ENCODE peak calls at places on chromosomes 11 and 22, in ten cellular contexts. One of them, this sample, is unnamed.

GRCh38 chr11:115158053-115158452 is 346.2 kb downstream of the CADM1 start:
- DNase-seq in heart right ventricle: no peak
- DNase-seq in GM23338: no peak
- DNase-seq in brain microvascular endothelial cell: no peak
- DNase-seq in CD8-positive, alpha-beta T cell: no peak
- DNase-seq in small intestine: no peak
- DNase-seq in CD8-positive, alpha-beta memory T cell: no peak
- DNase-seq in HL-60: no peak
- DNase-seq in WERI-Rb-1: no peak
- DNase-seq in fibroblast of lung: no peak
- DNase-seq in this sample: no peak

GRCh38 chr22:49271831-49272230 is 555.8 kb downstream of the BRD1 start:
- DNase-seq in HL-60: no peak
- DNase-seq in WERI-Rb-1: no peak
- DNase-seq in small intestine: no peak
- DNase-seq in CD8-positive, alpha-beta T cell: no peak
- DNase-seq in brain microvascular endothelial cell: no peak
- DNase-seq in fibroblast of lung: no peak
- DNase-seq in GM23338: no peak
- DNase-seq in CD8-positive, alpha-beta memory T cell: no peak
- DNase-seq in heart right ventricle: no peak
- DNase-seq in this sample: no peak

GRCh38 chr22:43313497-43314474 is 29.4 kb downstream of the SCUBE1 start:
- DNase-seq in heart right ventricle: peak
- DNase-seq in GM23338: peak
- DNase-seq in CD8-positive, alpha-beta memory T cell: no peak
- DNase-seq in fibroblast of lung: no peak
- DNase-seq in small intestine: no peak
- DNase-seq in WERI-Rb-1: no peak
- DNase-seq in HL-60: no peak
- DNase-seq in CD8-positive, alpha-beta T cell: no peak
- DNase-seq in brain microvascular endothelial cell: no peak
- DNase-seq in this sample: no peak

GRCh38 chr11:26780686-26781085 is 58.8 kb upstream of the SLC5A12 start:
- DNase-seq in small intestine: no peak
- DNase-seq in HL-60: no peak
- DNase-seq in CD8-positive, alpha-beta T cell: no peak
- DNase-seq in WERI-Rb-1: no peak
- DNase-seq in GM23338: no peak
- DNase-seq in CD8-positive, alpha-beta memory T cell: no peak
- DNase-seq in fibroblast of lung: peak
- DNase-seq in heart right ventricle: no peak
- DNase-seq in brain microvascular endothelial cell: peak
- DNase-seq in this sample: no peak

GRCh38 chr22:19429950-19430889 is 1.3 kb downstream of the HIRA start:
- DNase-seq in brain microvascular endothelial cell: peak
- DNase-seq in WERI-Rb-1: no peak
- DNase-seq in GM23338: peak
- DNase-seq in fibroblast of lung: peak
- DNase-seq in small intestine: peak
- DNase-seq in CD8-positive, alpha-beta memory T cell: peak
- DNase-seq in heart right ventricle: peak
- DNase-seq in HL-60: peak
- DNase-seq in CD8-positive, alpha-beta T cell: peak
- DNase-seq in this sample: no peak

GRCh38 chr11:126133902-126134301 is 71.2 kb upstream of the CDON start:
- DNase-seq in WERI-Rb-1: peak
- DNase-seq in HL-60: no peak
- DNase-seq in brain microvascular endothelial cell: no peak
- DNase-seq in small intestine: no peak
- DNase-seq in CD8-positive, alpha-beta T cell: no peak
- DNase-seq in CD8-positive, alpha-beta memory T cell: no peak
- DNase-seq in heart right ventricle: no peak
- DNase-seq in GM23338: no peak
- DNase-seq in fibroblast of lung: no peak
- DNase-seq in this sample: no peak

GRCh38 chr22:47165338-47165931 is 403.0 kb downstream of the TBC1D22A start:
- DNase-seq in CD8-positive, alpha-beta T cell: no peak
- DNase-seq in GM23338: no peak
- DNase-seq in fibroblast of lung: no peak
- DNase-seq in heart right ventricle: no peak
- DNase-seq in small intestine: no peak
- DNase-seq in WERI-Rb-1: peak
- DNase-seq in CD8-positive, alpha-beta memory T cell: no peak
- DNase-seq in HL-60: no peak
- DNase-seq in brain microvascular endothelial cell: no peak
- DNase-seq in this sample: no peak

GRCh38 chr22:50535113-50535512 is 5.3 kb upstream of the TYMP start:
- DNase-seq in WERI-Rb-1: no peak
- DNase-seq in GM23338: no peak
- DNase-seq in CD8-positive, alpha-beta T cell: no peak
- DNase-seq in small intestine: no peak
- DNase-seq in brain microvascular endothelial cell: no peak
- DNase-seq in fibroblast of lung: no peak
- DNase-seq in CD8-positive, alpha-beta memory T cell: peak
- DNase-seq in HL-60: no peak
- DNase-seq in heart right ventricle: no peak
- DNase-seq in this sample: no peak

GRCh38 chr11:64152841-64153691 is 12.8 kb downstream of the MACROD1 start:
- DNase-seq in CD8-positive, alpha-beta memory T cell: peak
- DNase-seq in WERI-Rb-1: peak
- DNase-seq in fibroblast of lung: no peak
- DNase-seq in HL-60: peak
- DNase-seq in GM23338: peak
- DNase-seq in heart right ventricle: peak
- DNase-seq in small intestine: peak
- DNase-seq in CD8-positive, alpha-beta T cell: peak
- DNase-seq in brain microvascular endothelial cell: peak
- DNase-seq in this sample: peak

GRCh38 chr11:124644426-124645280 is 22.0 kb downstream of the TBRG1 start:
- DNase-seq in brain microvascular endothelial cell: peak
- DNase-seq in CD8-positive, alpha-beta T cell: peak
- DNase-seq in small intestine: peak
- DNase-seq in CD8-positive, alpha-beta memory T cell: no peak
- DNase-seq in HL-60: no peak
- DNase-seq in heart right ventricle: peak
- DNase-seq in WERI-Rb-1: peak
- DNase-seq in fibroblast of lung: peak
- DNase-seq in GM23338: peak
- DNase-seq in this sample: no peak

GRCh38 chr11:128506999-128507591 is 80.3 kb downstream of the ETS1 start:
- DNase-seq in CD8-positive, alpha-beta T cell: peak
- DNase-seq in small intestine: peak
- DNase-seq in HL-60: no peak
- DNase-seq in brain microvascular endothelial cell: peak
- DNase-seq in WERI-Rb-1: peak
- DNase-seq in heart right ventricle: peak
- DNase-seq in GM23338: peak
- DNase-seq in fibroblast of lung: peak
- DNase-seq in CD8-positive, alpha-beta memory T cell: no peak
- DNase-seq in this sample: no peak

GRCh38 chr11:102171101-102171500 is 60.9 kb downstream of the YAP1 start:
- DNase-seq in small intestine: no peak
- DNase-seq in fibroblast of lung: peak
- DNase-seq in WERI-Rb-1: no peak
- DNase-seq in HL-60: no peak
- DNase-seq in brain microvascular endothelial cell: no peak
- DNase-seq in GM23338: no peak
- DNase-seq in CD8-positive, alpha-beta T cell: no peak
- DNase-seq in CD8-positive, alpha-beta memory T cell: no peak
- DNase-seq in heart right ventricle: no peak
- DNase-seq in this sample: no peak

GRCh38 chr11:118342503-118343161 is at the start of gene CD3D:
- DNase-seq in HL-60: no peak
- DNase-seq in heart right ventricle: no peak
- DNase-seq in GM23338: peak
- DNase-seq in CD8-positive, alpha-beta memory T cell: peak
- DNase-seq in WERI-Rb-1: no peak
- DNase-seq in fibroblast of lung: no peak
- DNase-seq in CD8-positive, alpha-beta T cell: peak
- DNase-seq in brain microvascular endothelial cell: no peak
- DNase-seq in small intestine: peak
- DNase-seq in this sample: peak

GRCh38 chr11:88352139-88352538 is 14.6 kb upstream of the CTSC start:
- DNase-seq in small intestine: no peak
- DNase-seq in WERI-Rb-1: no peak
- DNase-seq in fibroblast of lung: peak
- DNase-seq in GM23338: no peak
- DNase-seq in HL-60: no peak
- DNase-seq in CD8-positive, alpha-beta memory T cell: no peak
- DNase-seq in CD8-positive, alpha-beta T cell: no peak
- DNase-seq in brain microvascular endothelial cell: peak
- DNase-seq in heart right ventricle: no peak
- DNase-seq in this sample: no peak

GRCh38 chr11:119856681-119857485 is 127.9 kb upstream of the NECTIN1 start:
- DNase-seq in GM23338: no peak
- DNase-seq in fibroblast of lung: no peak
- DNase-seq in CD8-positive, alpha-beta memory T cell: no peak
- DNase-seq in WERI-Rb-1: no peak
- DNase-seq in small intestine: no peak
- DNase-seq in CD8-positive, alpha-beta T cell: no peak
- DNase-seq in brain microvascular endothelial cell: no peak
- DNase-seq in HL-60: no peak
- DNase-seq in heart right ventricle: no peak
- DNase-seq in this sample: no peak

GRCh38 chr11:120432056-120433018 is 79.2 kb upstream of the GRIK4 start:
- DNase-seq in CD8-positive, alpha-beta T cell: no peak
- DNase-seq in heart right ventricle: peak
- DNase-seq in GM23338: no peak
- DNase-seq in brain microvascular endothelial cell: peak
- DNase-seq in HL-60: peak
- DNase-seq in WERI-Rb-1: no peak
- DNase-seq in fibroblast of lung: peak
- DNase-seq in CD8-positive, alpha-beta memory T cell: no peak
- DNase-seq in small intestine: peak
- DNase-seq in this sample: no peak

GRCh38 chr22:47210686-47211085 is 448.2 kb downstream of the TBC1D22A start:
- DNase-seq in CD8-positive, alpha-beta memory T cell: peak
- DNase-seq in small intestine: no peak
- DNase-seq in heart right ventricle: no peak
- DNase-seq in HL-60: no peak
- DNase-seq in fibroblast of lung: no peak
- DNase-seq in GM23338: no peak
- DNase-seq in brain microvascular endothelial cell: no peak
- DNase-seq in WERI-Rb-1: no peak
- DNase-seq in CD8-positive, alpha-beta T cell: no peak
- DNase-seq in this sample: no peak

GRCh38 chr11:73949912-73950311 is 914 bp upstream of the DNAJB13 start:
- DNase-seq in fibroblast of lung: no peak
- DNase-seq in GM23338: no peak
- DNase-seq in brain microvascular endothelial cell: no peak
- DNase-seq in WERI-Rb-1: no peak
- DNase-seq in HL-60: no peak
- DNase-seq in small intestine: no peak
- DNase-seq in CD8-positive, alpha-beta memory T cell: no peak
- DNase-seq in CD8-positive, alpha-beta T cell: no peak
- DNase-seq in heart right ventricle: no peak
- DNase-seq in this sample: no peak

GRCh38 chr11:73946798-73947458 is 3.9 kb upstream of the DNAJB13 start:
- DNase-seq in small intestine: peak
- DNase-seq in WERI-Rb-1: no peak
- DNase-seq in brain microvascular endothelial cell: no peak
- DNase-seq in CD8-positive, alpha-beta T cell: no peak
- DNase-seq in fibroblast of lung: no peak
- DNase-seq in CD8-positive, alpha-beta memory T cell: no peak
- DNase-seq in GM23338: no peak
- DNase-seq in HL-60: no peak
- DNase-seq in heart right ventricle: no peak
- DNase-seq in this sample: no peak

GRCh38 chr11:73949246-73949645 is 1.6 kb upstream of the DNAJB13 start:
- DNase-seq in CD8-positive, alpha-beta T cell: no peak
- DNase-seq in CD8-positive, alpha-beta memory T cell: no peak
- DNase-seq in HL-60: no peak
- DNase-seq in small intestine: no peak
- DNase-seq in brain microvascular endothelial cell: no peak
- DNase-seq in GM23338: no peak
- DNase-seq in fibroblast of lung: no peak
- DNase-seq in WERI-Rb-1: no peak
- DNase-seq in heart right ventricle: no peak
- DNase-seq in this sample: no peak

GRCh38 chr11:73951797-73952196 is 971 bp downstream of the DNAJB13 start:
- DNase-seq in HL-60: no peak
- DNase-seq in small intestine: no peak
- DNase-seq in brain microvascular endothelial cell: no peak
- DNase-seq in GM23338: no peak
- DNase-seq in fibroblast of lung: peak
- DNase-seq in CD8-positive, alpha-beta T cell: no peak
- DNase-seq in WERI-Rb-1: no peak
- DNase-seq in heart right ventricle: no peak
- DNase-seq in CD8-positive, alpha-beta memory T cell: no peak
- DNase-seq in this sample: no peak

GRCh38 chr11:73950869-73951710 is at the start of gene DNAJB13:
- DNase-seq in heart right ventricle: no peak
- DNase-seq in brain microvascular endothelial cell: peak
- DNase-seq in WERI-Rb-1: peak
- DNase-seq in CD8-positive, alpha-beta memory T cell: no peak
- DNase-seq in fibroblast of lung: peak
- DNase-seq in CD8-positive, alpha-beta T cell: no peak
- DNase-seq in HL-60: peak
- DNase-seq in GM23338: peak
- DNase-seq in small intestine: peak
- DNase-seq in this sample: no peak
- H3K27ac ChIP-seq in heart right ventricle: no peak
- H3K27ac ChIP-seq in brain microvascular endothelial cell: no peak
- H3K27ac ChIP-seq in WERI-Rb-1: no peak
- H3K27ac ChIP-seq in CD8-positive, alpha-beta memory T cell: no peak
- H3K27ac ChIP-seq in fibroblast of lung: no peak
- H3K27ac ChIP-seq in CD8-positive, alpha-beta T cell: no peak
- H3K27ac ChIP-seq in HL-60: no peak
- H3K27ac ChIP-seq in GM23338: no peak
- H3K27ac ChIP-seq in small intestine: no peak
- H3K27ac ChIP-seq in this sample: no peak

GRCh38 chr11:2721163-2721935 is 21.6 kb upstream of the KCNQ1OT1 start:
- DNase-seq in HL-60: no peak
- DNase-seq in fibroblast of lung: no peak
- DNase-seq in WERI-Rb-1: no peak
- DNase-seq in small intestine: no peak
- DNase-seq in CD8-positive, alpha-beta T cell: no peak
- DNase-seq in CD8-positive, alpha-beta memory T cell: no peak
- DNase-seq in brain microvascular endothelial cell: no peak
- DNase-seq in heart right ventricle: no peak
- DNase-seq in GM23338: peak
- DNase-seq in this sample: no peak
- H3K4me3 ChIP-seq in HL-60: no peak
- H3K4me3 ChIP-seq in fibroblast of lung: no peak
- H3K4me3 ChIP-seq in WERI-Rb-1: no peak
- H3K4me3 ChIP-seq in small intestine: no peak
- H3K4me3 ChIP-seq in CD8-positive, alpha-beta T cell: no peak
- H3K4me3 ChIP-seq in CD8-positive, alpha-beta memory T cell: no peak
- H3K4me3 ChIP-seq in brain microvascular endothelial cell: no peak
- H3K4me3 ChIP-seq in heart right ventricle: no peak
- H3K4me3 ChIP-seq in GM23338: peak
- H3K4me3 ChIP-seq in this sample: no peak

GRCh38 chr11:78023426-78023825 is 350 bp upstream of the KCTD14 start:
- DNase-seq in fibroblast of lung: no peak
- DNase-seq in small intestine: no peak
- DNase-seq in WERI-Rb-1: no peak
- DNase-seq in CD8-positive, alpha-beta memory T cell: no peak
- DNase-seq in HL-60: no peak
- DNase-seq in CD8-positive, alpha-beta T cell: no peak
- DNase-seq in heart right ventricle: no peak
- DNase-seq in brain microvascular endothelial cell: no peak
- DNase-seq in GM23338: no peak
- DNase-seq in this sample: no peak
- H3K27ac ChIP-seq in fibroblast of lung: no peak
- H3K27ac ChIP-seq in small intestine: no peak
- H3K27ac ChIP-seq in WERI-Rb-1: no peak
- H3K27ac ChIP-seq in CD8-positive, alpha-beta memory T cell: no peak
- H3K27ac ChIP-seq in HL-60: no peak
- H3K27ac ChIP-seq in CD8-positive, alpha-beta T cell: no peak
- H3K27ac ChIP-seq in heart right ventricle: no peak
- H3K27ac ChIP-seq in brain microvascular endothelial cell: no peak
- H3K27ac ChIP-seq in GM23338: no peak
- H3K27ac ChIP-seq in this sample: no peak

GRCh38 chr11:61198948-61199523 is 4.3 kb upstream of the PGA3 start:
- DNase-seq in CD8-positive, alpha-beta memory T cell: no peak
- DNase-seq in fibroblast of lung: no peak
- DNase-seq in CD8-positive, alpha-beta T cell: no peak
- DNase-seq in HL-60: no peak
- DNase-seq in WERI-Rb-1: no peak
- DNase-seq in GM23338: no peak
- DNase-seq in small intestine: no peak
- DNase-seq in brain microvascular endothelial cell: no peak
- DNase-seq in heart right ventricle: no peak
- DNase-seq in this sample: no peak
- H3K4me3 ChIP-seq in CD8-positive, alpha-beta memory T cell: no peak
- H3K4me3 ChIP-seq in fibroblast of lung: no peak
- H3K4me3 ChIP-seq in CD8-positive, alpha-beta T cell: no peak
- H3K4me3 ChIP-seq in HL-60: no peak
- H3K4me3 ChIP-seq in WERI-Rb-1: no peak
- H3K4me3 ChIP-seq in GM23338: no peak
- H3K4me3 ChIP-seq in small intestine: no peak
- H3K4me3 ChIP-seq in brain microvascular endothelial cell: no peak
- H3K4me3 ChIP-seq in heart right ventricle: no peak
- H3K4me3 ChIP-seq in this sample: no peak

This sample was measured in effector memory CD4-positive, alpha-beta T cell.